ENCODE peak calls at places on chromosomes 4 and X, in five cellular contexts. E is ureter; Q is CD8-positive, alpha-beta memory T cell; R is fibroblast of lung; J is activated naive CD8-positive, alpha-beta T cell treated with anti-CD3 and anti-CD28 coated beads, Interleukin-2, amount 50 U/mL, for 24 hours. P is an unnamed sample.

GRCh38 chrX:54198262-54198661 is 15.2 kb upstream of the FAM120C start:
- DNase-seq in J (no peak), R (no peak), Q (no peak), E (no peak), P (no peak)

GRCh38 chr4:83208371-83208770 is 76.2 kb downstream of the COQ2 start:
- DNase-seq in E (no peak), J (no peak), R (no peak), Q (no peak), P (no peak)

GRCh38 chrX:14700982-14701381 is 171.6 kb downstream of the GLRA2 start:
- DNase-seq in E (no peak), Q (no peak), R (no peak), J (no peak), P (no peak)

GRCh38 chr4:88511236-88511635 is 12.3 kb downstream of the PYURF start:
- DNase-seq in E (no peak), J (no peak), Q (no peak), R (no peak), P (no peak)

GRCh38 chr4:94892051-94892450 is 134.3 kb downstream of the BMPR1B start:
- DNase-seq in R (no peak), J (no peak), Q (no peak), E (no peak), P (no peak)

GRCh38 chr4:113141901-113142346 is 92.5 kb downstream of the ANK2 start:
- DNase-seq in Q (no peak), J (no peak), R (peak), E (no peak), P (no peak)

GRCh38 chr4:139975830-139976272 is 178.1 kb downstream of the MAML3 start:
- DNase-seq in R (peak), J (no peak), E (peak), Q (no peak), P (no peak)

GRCh38 chr4:111802191-111802590 is 343.1 kb upstream of the FAM241A start:
- DNase-seq in J (no peak), E (no peak), Q (no peak), R (peak), P (no peak)

GRCh38 chr4:114398386-114398785 is 200.2 kb upstream of the UGT8 start:
- DNase-seq in R (no peak), J (no peak), Q (no peak), E (no peak), P (no peak)

GRCh38 chrX:153494061-153494460 is 719 bp upstream of the BGN start:
- DNase-seq in R (no peak), E (no peak), J (no peak), Q (no peak), P (no peak)

GRCh38 chr4:185396724-185397402 is at the start of gene ANKRD37:
- DNase-seq in Q (no peak), E (peak), R (peak), J (no peak), P (no peak)

GRCh38 chr4:73776363-73776762 is 36.0 kb downstream of the CXCL8 start:
- DNase-seq in Q (no peak), E (peak), J (no peak), R (peak), P (no peak)

GRCh38 chr4:6493668-6494304 is 21.4 kb upstream of the PPP2R2C start:
- DNase-seq in R (peak), E (peak), J (no peak), Q (no peak), P (no peak)

GRCh38 chrX:119708936-119709335 is 16.0 kb upstream of the SEPTIN6 start:
- DNase-seq in R (no peak), E (no peak), Q (no peak), J (no peak), P (no peak)

GRCh38 chr4:114941522-114941921 is 171.9 kb downstream of the NDST4 start:
- DNase-seq in R (no peak), Q (no peak), E (no peak), J (no peak), P (no peak)

GRCh38 chrX:110125435-110125834 is 122.5 kb downstream of the TMEM164 start:
- DNase-seq in J (no peak), E (no peak), R (peak), Q (no peak), P (no peak)

GRCh38 chr4:146590801-146591200 is 47.9 kb upstream of the POU4F2 start:
- DNase-seq in R (no peak), J (no peak), Q (no peak), E (no peak), P (no peak)

GRCh38 chr4:163191999-163192398 is 25.3 kb upstream of the NAF1 start:
- DNase-seq in Q (no peak), J (no peak), R (no peak), E (no peak), P (peak)

GRCh38 chrX:117510453-117510852 is 606.2 kb downstream of the KLHL13 start:
- DNase-seq in Q (no peak), R (no peak), J (no peak), E (no peak), P (no peak)

GRCh38 chrX:23052324-23052723 is 52.6 kb downstream of the DDX53 start:
- DNase-seq in R (no peak), E (no peak), J (no peak), Q (no peak), P (no peak)

GRCh38 chrX:96182366-96182765 is 502.3 kb upstream of the DIAPH2 start:
- DNase-seq in Q (no peak), R (peak), J (no peak), E (no peak), P (peak)

GRCh38 chrX:23493941-23494374 is 159.3 kb downstream of the PTCHD1 start:
- DNase-seq in E (no peak), J (peak), R (no peak), Q (no peak), P (peak)

GRCh38 chr4:139988863-139989765 is 164.9 kb downstream of the MAML3 start:
- DNase-seq in J (peak), E (peak), Q (no peak), R (peak), P (no peak)

GRCh38 chr4:109199585-109199984 is 102.9 kb downstream of the COL25A1 start:
- DNase-seq in R (no peak), Q (no peak), J (no peak), E (no peak), P (no peak)

GRCh38 chrX:16386126-16386525 is 218.8 kb downstream of the MAGEB17 start:
- DNase-seq in Q (no peak), E (no peak), J (no peak), R (no peak), P (no peak)

GRCh38 chr4:37936889-37937498 is 23.2 kb upstream of the PTTG2 start:
- DNase-seq in Q (no peak), E (no peak), R (no peak), J (no peak), P (no peak)

GRCh38 chr4:121256346-121256745 is 92.2 kb upstream of the TNIP3 start:
- DNase-seq in J (peak), R (peak), E (no peak), Q (no peak), P (peak)

GRCh38 chr4:93394488-93395185 is 433.9 kb upstream of the ATOH1 start:
- DNase-seq in Q (no peak), J (no peak), R (peak), E (no peak), P (no peak)

GRCh38 chrX:105564536-105564935 is 257.8 kb upstream of the NRK start:
- DNase-seq in J (no peak), Q (no peak), E (no peak), R (peak), P (peak)

GRCh38 chr4:128371004-128371777 is 83.6 kb upstream of the PGRMC2 start:
- DNase-seq in J (no peak), Q (no peak), E (no peak), R (peak), P (no peak)

P was measured in Jurkat, Clone E6-1.